ENCODE peak calls at places on chromosomes 2 and 18, in four cellular contexts. One of them, this sample, is unnamed.

GRCh38 chr18:74375999-74376398 is 60.4 kb downstream of the C18orf63 start:
- DNase-seq in left ventricle myocardium inferior: no peak
- DNase-seq in HL-60: no peak
- DNase-seq in A549: peak; percentile 28
- DNase-seq in this sample: no peak

GRCh38 chr2:80086831-80087230 is 217.7 kb downstream of the LRRTM1 start:
- DNase-seq in left ventricle myocardium inferior: no peak
- DNase-seq in HL-60: no peak
- DNase-seq in A549: no peak
- DNase-seq in this sample: no peak

GRCh38 chr18:23924813-23925212 is 89.7 kb upstream of the TTC39C start:
- DNase-seq in HL-60: no peak
- DNase-seq in left ventricle myocardium inferior: no peak
- DNase-seq in A549: no peak
- DNase-seq in this sample: no peak

GRCh38 chr18:74598350-74599001 is 806 bp downstream of the ZNF407 start:
- DNase-seq in A549: peak; percentile 51
- DNase-seq in HL-60: peak; percentile 77
- DNase-seq in left ventricle myocardium inferior: peak; percentile 59
- DNase-seq in this sample: no peak

GRCh38 chr2:171550613-171551012 is 28.3 kb downstream of the CYBRD1 start:
- DNase-seq in HL-60: no peak
- DNase-seq in left ventricle myocardium inferior: no peak
- DNase-seq in A549: no peak
- DNase-seq in this sample: no peak

GRCh38 chr2:189421644-189422043 is 19.6 kb upstream of the WDR75 start:
- DNase-seq in A549: peak; percentile 33
- DNase-seq in HL-60: no peak
- DNase-seq in left ventricle myocardium inferior: no peak
- DNase-seq in this sample: no peak

GRCh38 chr2:73984203-73984921 is at the start of gene TET3:
- DNase-seq in HL-60: no peak
- DNase-seq in left ventricle myocardium inferior: no peak
- DNase-seq in A549: peak; percentile 34
- DNase-seq in this sample: no peak

GRCh38 chr18:23191952-23192662 is 56.8 kb downstream of the CABLES1 start:
- DNase-seq in A549: no peak
- DNase-seq in HL-60: no peak
- DNase-seq in left ventricle myocardium inferior: peak; percentile 68
- DNase-seq in this sample: no peak

GRCh38 chr2:148992448-148992847 is 46.1 kb upstream of the LYPD6B start:
- DNase-seq in HL-60: no peak
- DNase-seq in left ventricle myocardium inferior: no peak
- DNase-seq in A549: no peak
- DNase-seq in this sample: no peak

GRCh38 chr2:236160366-236161081 is 7.7 kb downstream of the GBX2 start:
- DNase-seq in HL-60: no peak
- DNase-seq in A549: no peak
- DNase-seq in left ventricle myocardium inferior: no peak
- DNase-seq in this sample: no peak

GRCh38 chr18:37441821-37442220 is 123.8 kb downstream of the CELF4 start:
- DNase-seq in HL-60: no peak
- DNase-seq in A549: no peak
- DNase-seq in left ventricle myocardium inferior: no peak
- DNase-seq in this sample: no peak

GRCh38 chr2:134815741-134816140 is 22.7 kb upstream of the ACMSD start:
- DNase-seq in A549: no peak
- DNase-seq in HL-60: no peak
- DNase-seq in left ventricle myocardium inferior: no peak
- DNase-seq in this sample: no peak

GRCh38 chr2:18380316-18380715 is 180.1 kb downstream of the RDH14 start:
- DNase-seq in HL-60: no peak
- DNase-seq in A549: no peak
- DNase-seq in left ventricle myocardium inferior: no peak
- DNase-seq in this sample: no peak

GRCh38 chr2:234851451-234851850 is 100.4 kb upstream of the SH3BP4 start:
- DNase-seq in HL-60: no peak
- DNase-seq in A549: no peak
- DNase-seq in left ventricle myocardium inferior: no peak
- DNase-seq in this sample: no peak

GRCh38 chr2:132977812-132978529 is 308.0 kb upstream of the LYPD1 start:
- DNase-seq in HL-60: no peak
- DNase-seq in A549: no peak
- DNase-seq in left ventricle myocardium inferior: no peak
- DNase-seq in this sample: no peak

GRCh38 chr18:79403723-79404566 is 8.2 kb downstream of the NFATC1 start:
- DNase-seq in left ventricle myocardium inferior: peak; percentile 9
- DNase-seq in A549: no peak
- DNase-seq in HL-60: no peak
- DNase-seq in this sample: no peak

GRCh38 chr18:36501100-36501499 is 203.6 kb downstream of the FHOD3 start:
- DNase-seq in A549: no peak
- DNase-seq in HL-60: no peak
- DNase-seq in left ventricle myocardium inferior: peak; percentile 47
- DNase-seq in this sample: no peak

GRCh38 chr18:28065031-28065792 is 111.7 kb downstream of the CDH2 start:
- DNase-seq in HL-60: no peak
- DNase-seq in A549: peak; percentile 90
- DNase-seq in left ventricle myocardium inferior: no peak
- DNase-seq in this sample: no peak

GRCh38 chr18:31773774-31774476 is 13.2 kb upstream of the SLC25A52 start:
- DNase-seq in A549: no peak
- DNase-seq in HL-60: no peak
- DNase-seq in left ventricle myocardium inferior: no peak
- DNase-seq in this sample: no peak

GRCh38 chr2:19235308-19235707 is 123.1 kb downstream of the OSR1 start:
- DNase-seq in A549: no peak
- DNase-seq in left ventricle myocardium inferior: no peak
- DNase-seq in HL-60: no peak
- DNase-seq in this sample: no peak

GRCh38 chr2:94890234-94890633 is 19.0 kb downstream of the TEKT4 start:
- DNase-seq in A549: no peak
- DNase-seq in left ventricle myocardium inferior: no peak
- DNase-seq in HL-60: no peak
- DNase-seq in this sample: no peak
- H3K4me3 ChIP-seq in A549: no peak overlapping the region
- H3K4me3 ChIP-seq in left ventricle myocardium inferior: no peak overlapping the region
- H3K4me3 ChIP-seq in HL-60: no peak overlapping the region
- H3K4me3 ChIP-seq in this sample: no peak overlapping the region

GRCh38 chr18:68387246-68387645 is 327.7 kb downstream of the TMX3 start:
- DNase-seq in HL-60: no peak
- DNase-seq in A549: no peak
- DNase-seq in left ventricle myocardium inferior: no peak
- DNase-seq in this sample: no peak
- H3K27ac ChIP-seq in HL-60: no peak overlapping the region
- H3K27ac ChIP-seq in A549: no peak overlapping the region
- H3K27ac ChIP-seq in left ventricle myocardium inferior: no peak overlapping the region
- H3K27ac ChIP-seq in this sample: no peak overlapping the region

DNA sequence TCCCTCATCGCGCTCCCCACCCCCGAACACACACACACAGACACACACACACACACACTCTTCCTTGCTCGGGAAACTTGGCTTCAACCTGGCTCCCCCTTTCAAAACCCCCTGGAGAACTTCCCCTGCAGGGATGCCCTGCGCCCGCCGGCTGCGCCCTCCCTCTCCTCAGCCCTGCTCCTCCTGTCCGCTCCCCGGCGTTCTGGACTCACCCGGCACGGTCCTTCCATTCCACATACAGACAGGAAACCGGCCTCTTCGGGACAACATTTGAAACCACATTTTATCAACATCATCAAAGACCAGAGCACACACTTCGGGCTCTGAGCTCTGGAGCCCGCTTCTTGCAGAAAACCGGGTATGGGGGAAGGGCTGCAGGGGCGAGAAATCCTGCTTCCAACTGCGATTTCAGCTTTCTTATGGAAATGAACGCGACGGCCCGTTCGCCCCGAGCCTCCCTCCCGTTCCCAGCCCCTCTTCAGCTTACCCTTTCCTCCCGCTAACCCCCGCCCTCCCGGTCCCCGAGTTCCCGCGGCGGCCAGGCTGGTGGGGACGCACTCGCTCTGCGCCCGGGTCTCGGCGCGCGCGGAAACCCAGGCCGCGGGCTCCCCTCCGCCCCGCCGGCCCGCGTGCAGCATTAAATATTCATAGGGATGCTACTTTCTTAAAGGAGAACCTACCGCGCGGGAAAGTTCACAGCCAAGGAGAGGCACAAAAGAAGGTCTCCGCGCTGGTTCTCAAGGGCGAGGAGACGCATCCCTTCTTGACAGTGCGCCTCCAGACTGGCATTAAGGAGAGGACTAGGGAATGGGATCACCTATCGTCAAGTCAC is 18.3 kb downstream of the POU3F3 start:
- DNase-seq in left ventricle myocardium inferior: no peak
- DNase-seq in HL-60: no peak
- DNase-seq in A549: peak; percentile 13
- DNase-seq in this sample: no peak
- H3K4me3 ChIP-seq in left ventricle myocardium inferior: peak overlapping the region; percentile 72
- H3K4me3 ChIP-seq in HL-60: no peak overlapping the region
- H3K4me3 ChIP-seq in A549: peak overlapping the region; percentile 70
- H3K4me3 ChIP-seq in this sample: peak overlapping the region; percentile 78

GRCh38 chr2:138184428-138184827 is 220.2 kb downstream of the HNMT start:
- DNase-seq in A549: no peak
- DNase-seq in left ventricle myocardium inferior: no peak
- DNase-seq in HL-60: no peak
- DNase-seq in this sample: no peak

GRCh38 chr2:138183700-138184099 is 219.4 kb downstream of the HNMT start:
- DNase-seq in left ventricle myocardium inferior: no peak
- DNase-seq in A549: no peak
- DNase-seq in HL-60: no peak
- DNase-seq in this sample: no peak

GRCh38 chr2:138182276-138182675 is 218.0 kb downstream of the HNMT start:
- DNase-seq in A549: no peak
- DNase-seq in HL-60: no peak
- DNase-seq in left ventricle myocardium inferior: no peak
- DNase-seq in this sample: no peak

GRCh38 chr2:138180691-138181386 is 216.6 kb downstream of the HNMT start:
- DNase-seq in A549: no peak
- DNase-seq in left ventricle myocardium inferior: no peak
- DNase-seq in HL-60: no peak
- DNase-seq in this sample: no peak

GRCh38 chr2:138182913-138183312 is 218.6 kb downstream of the HNMT start:
- DNase-seq in A549: no peak
- DNase-seq in left ventricle myocardium inferior: no peak
- DNase-seq in HL-60: no peak
- DNase-seq in this sample: no peak
- H3K27ac ChIP-seq in A549: no peak overlapping the region
- H3K27ac ChIP-seq in left ventricle myocardium inferior: no peak overlapping the region
- H3K27ac ChIP-seq in HL-60: no peak overlapping the region
- H3K27ac ChIP-seq in this sample: no peak overlapping the region

This sample was measured in iPS DF 6.9.